ENCODE peak calls at places on chromosome 4, in four cellular contexts. One of them, this sample, is unnamed.
A peak's percentile ranks its signal among the peaks of the same experiment; 100 is the strongest.

GRCh38 chr4:168716411-168717129 is 219.7 kb downstream of the PALLD start:
- DNase-seq in endothelial cell: no peak
- DNase-seq in tibial artery: no peak
- DNase-seq in AG09319: no peak
- DNase-seq in this sample: no peak

GRCh38 chr4:78585633-78586032 is 34.1 kb downstream of the ANXA3 start:
- DNase-seq in endothelial cell: no peak
- DNase-seq in AG09319: no peak
- DNase-seq in tibial artery: no peak
- DNase-seq in this sample: peak; percentile 60

GRCh38 chr4:42953316-42953715 is 60.8 kb downstream of the GRXCR1 start:
- DNase-seq in tibial artery: no peak
- DNase-seq in AG09319: no peak
- DNase-seq in endothelial cell: no peak
- DNase-seq in this sample: no peak

GRCh38 chr4:78923459-78924312 is 15.6 kb downstream of the PAQR3 start:
- DNase-seq in tibial artery: no peak
- DNase-seq in AG09319: no peak
- DNase-seq in endothelial cell: no peak
- DNase-seq in this sample: no peak

GRCh38 chr4:112403072-112403945 is 106.1 kb downstream of the ALPK1 start:
- DNase-seq in AG09319: no peak
- DNase-seq in tibial artery: no peak
- DNase-seq in endothelial cell: no peak
- DNase-seq in this sample: no peak

GRCh38 chr4:2333916-2334644 is 72.2 kb upstream of the MXD4 start:
- DNase-seq in AG09319: no peak
- DNase-seq in tibial artery: peak; percentile 51
- DNase-seq in endothelial cell: peak; percentile 2
- DNase-seq in this sample: no peak

GRCh38 chr4:44927361-44928061 is 201.2 kb upstream of the GNPDA2 start:
- DNase-seq in AG09319: no peak
- DNase-seq in tibial artery: no peak
- DNase-seq in endothelial cell: no peak
- DNase-seq in this sample: peak; percentile 3

GRCh38 chr4:48194986-48195773 is 61.1 kb upstream of the TXK start:
- DNase-seq in tibial artery: no peak
- DNase-seq in AG09319: peak; percentile 16
- DNase-seq in endothelial cell: no peak
- DNase-seq in this sample: no peak

GRCh38 chr4:144582105-144582850 is 63.7 kb upstream of the HHIP start:
- DNase-seq in AG09319: no peak
- DNase-seq in endothelial cell: no peak
- DNase-seq in tibial artery: no peak
- DNase-seq in this sample: peak; percentile 20

GRCh38 chr4:107034982-107035710 is 967 bp downstream of the DKK2 start:
- DNase-seq in AG09319: no peak
- DNase-seq in endothelial cell: peak; percentile 51
- DNase-seq in tibial artery: no peak
- DNase-seq in this sample: no peak

GRCh38 chr4:6538586-6538985 is 36.4 kb upstream of the MAN2B2 start:
- DNase-seq in AG09319: no peak
- DNase-seq in tibial artery: no peak
- DNase-seq in endothelial cell: no peak
- DNase-seq in this sample: no peak
- TF ChIP-seq CTCF in AG09319: no peak
- TF ChIP-seq CTCF in tibial artery: no peak
- TF ChIP-seq CTCF in endothelial cell: no peak
- TF ChIP-seq CTCF in this sample: no peak

DNA sequence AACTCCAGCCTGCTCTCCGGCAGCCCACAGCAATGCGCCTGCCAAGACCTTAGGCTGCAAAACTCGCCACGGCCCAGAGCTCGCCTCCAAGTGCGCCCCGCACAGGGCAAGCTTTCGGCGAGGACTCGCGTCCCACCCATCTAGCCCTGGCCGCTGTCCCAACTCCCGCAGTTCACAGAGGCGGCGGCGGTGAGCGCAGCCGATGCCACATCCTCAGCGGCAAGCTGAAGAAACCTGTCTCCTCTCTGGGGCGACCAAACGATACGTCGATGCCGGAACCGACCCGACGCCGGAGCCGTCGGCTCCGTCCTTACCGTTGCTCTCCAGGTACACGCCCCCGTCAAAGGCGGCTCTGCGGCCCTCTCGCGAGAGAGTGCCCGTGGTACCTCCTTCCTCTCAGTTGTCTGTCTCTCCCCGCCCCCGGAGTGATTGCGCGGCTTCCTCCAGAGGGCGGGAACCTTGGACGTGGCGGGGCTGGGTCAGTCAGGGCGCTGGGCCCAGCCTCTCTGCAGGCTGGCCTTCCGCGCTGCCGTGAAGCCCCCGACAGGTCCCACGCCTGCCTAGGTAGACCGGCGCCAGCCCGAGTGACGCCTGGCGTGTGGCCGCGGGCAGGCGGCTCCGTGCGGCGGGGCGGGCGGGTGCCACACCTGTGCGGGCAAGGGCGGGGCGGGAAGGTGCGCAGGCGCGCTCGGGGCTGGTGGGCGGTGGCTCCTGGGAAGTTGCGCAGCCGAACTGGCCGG is 380 bp upstream of the RAB33B start:
- DNase-seq in tibial artery: peak; percentile 99
- DNase-seq in AG09319: peak; percentile 93
- DNase-seq in endothelial cell: peak; percentile 94
- DNase-seq in this sample: peak; percentile 96
- TF ChIP-seq CTCF in tibial artery: no peak
- TF ChIP-seq CTCF in AG09319: no peak
- TF ChIP-seq CTCF in endothelial cell: no peak
- TF ChIP-seq CTCF in this sample: peak; percentile 56

DNA sequence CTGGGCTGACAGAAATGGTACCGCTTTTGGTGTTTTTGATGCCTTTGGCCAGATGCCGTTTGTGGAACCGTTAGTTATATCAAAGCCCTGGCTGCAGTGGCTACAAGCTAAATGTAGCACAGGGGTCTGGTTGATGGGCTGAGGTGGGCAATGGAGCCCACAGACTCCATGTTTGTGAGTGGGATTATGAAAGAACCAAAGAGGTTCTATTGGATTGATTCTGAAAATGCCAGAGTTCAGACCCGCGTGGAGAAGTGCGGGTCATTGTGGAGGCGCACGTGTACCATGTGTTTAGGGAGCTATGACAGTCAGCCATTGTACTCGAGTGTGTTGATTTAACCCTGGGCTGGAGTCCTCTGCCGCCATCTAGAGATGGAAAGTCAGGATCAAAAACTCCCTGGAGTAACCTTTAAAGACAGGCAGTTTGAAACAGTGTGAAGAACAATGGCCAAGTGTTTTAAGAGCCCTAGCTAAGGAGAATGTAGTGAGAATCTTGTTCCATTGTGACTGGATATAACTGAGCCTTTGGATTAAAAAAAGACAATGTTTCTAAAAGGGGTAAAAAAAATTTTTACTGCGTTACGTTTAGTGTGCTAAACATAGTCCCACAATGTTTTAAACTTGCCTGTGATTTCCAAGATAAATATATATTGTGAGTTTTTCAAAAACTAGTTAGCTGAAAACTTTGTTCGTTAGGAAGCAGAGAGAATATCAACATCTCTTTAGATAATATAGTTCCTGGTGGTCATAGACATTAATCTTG is 12.7 kb downstream of the ART3 start:
- DNase-seq in endothelial cell: peak; percentile 64
- DNase-seq in tibial artery: no peak
- DNase-seq in AG09319: peak; percentile 2
- DNase-seq in this sample: peak; percentile 65
- TF ChIP-seq CTCF in endothelial cell: no peak
- TF ChIP-seq CTCF in tibial artery: peak; percentile 25
- TF ChIP-seq CTCF in AG09319: peak; percentile 56
- TF ChIP-seq CTCF in this sample: peak; percentile 76

DNA sequence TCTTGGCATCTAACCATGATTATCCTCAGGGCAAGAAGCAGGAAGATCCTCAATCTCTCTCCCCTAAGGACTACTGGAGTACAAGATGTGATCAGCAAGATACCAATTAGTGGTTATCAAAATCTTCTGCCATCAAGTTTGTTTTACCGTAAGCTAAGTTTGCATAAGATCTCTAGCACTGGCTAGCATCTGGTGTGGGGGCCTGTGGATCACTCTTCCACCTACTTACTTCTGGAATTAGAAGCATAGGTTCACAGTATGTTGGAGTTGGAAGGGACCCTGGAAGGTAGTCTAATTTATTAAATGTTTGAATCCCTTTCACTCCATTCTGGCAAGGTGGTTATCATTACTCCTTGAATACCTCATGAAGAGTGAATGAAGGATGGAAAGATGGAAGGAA is 93.3 kb upstream of the BANK1 start:
- DNase-seq in tibial artery: no peak
- DNase-seq in endothelial cell: no peak
- DNase-seq in AG09319: no peak
- DNase-seq in this sample: no peak
- TF ChIP-seq CTCF in tibial artery: no peak
- TF ChIP-seq CTCF in endothelial cell: no peak
- TF ChIP-seq CTCF in AG09319: no peak
- TF ChIP-seq CTCF in this sample: no peak